ENCODE peak calls at places on chromosomes 3 and 15, in nine cellular contexts. One of them, this sample, is unnamed.
A peak's percentile ranks its signal among the peaks of the same experiment; 100 is the strongest.

GRCh38 chr3:38137615-38138346 is 680 bp upstream of the MYD88 start:
- DNase-seq in endodermal cell: peak; percentile 79
- DNase-seq in cardiac fibroblast: no peak
- DNase-seq in pancreas: no peak
- DNase-seq in PC-9: no peak
- DNase-seq in fibroblast of lung: no peak
- DNase-seq in uterus: no peak
- DNase-seq in HepG2: no peak
- DNase-seq in endothelial cell of umbilical vein: peak; percentile 26
- DNase-seq in this sample: no peak

GRCh38 chr3:114850913-114851312 is 296.2 kb downstream of the ZBTB20 start:
- DNase-seq in endodermal cell: no peak
- DNase-seq in cardiac fibroblast: no peak
- DNase-seq in pancreas: no peak
- DNase-seq in PC-9: no peak
- DNase-seq in fibroblast of lung: no peak
- DNase-seq in uterus: no peak
- DNase-seq in HepG2: no peak
- DNase-seq in endothelial cell of umbilical vein: no peak
- DNase-seq in this sample: no peak

GRCh38 chr3:150372320-150373118 is 35.6 kb upstream of the TSC22D2 start:
- DNase-seq in endodermal cell: no peak
- DNase-seq in cardiac fibroblast: no peak
- DNase-seq in pancreas: no peak
- DNase-seq in PC-9: no peak
- DNase-seq in fibroblast of lung: no peak
- DNase-seq in uterus: no peak
- DNase-seq in HepG2: peak; percentile 79
- DNase-seq in endothelial cell of umbilical vein: peak; percentile 47
- DNase-seq in this sample: peak; percentile 30

GRCh38 chr3:24583004-24583403 is 88.4 kb upstream of the THRB start:
- DNase-seq in endodermal cell: no peak
- DNase-seq in cardiac fibroblast: peak; percentile 35
- DNase-seq in pancreas: no peak
- DNase-seq in PC-9: no peak
- DNase-seq in fibroblast of lung: peak; percentile 40
- DNase-seq in uterus: no peak
- DNase-seq in HepG2: peak; percentile 30
- DNase-seq in endothelial cell of umbilical vein: no peak
- DNase-seq in this sample: no peak

GRCh38 chr15:29123171-29123570 is 146.5 kb downstream of the NSMCE3 start:
- DNase-seq in endodermal cell: no peak
- DNase-seq in cardiac fibroblast: no peak
- DNase-seq in pancreas: no peak
- DNase-seq in PC-9: no peak
- DNase-seq in fibroblast of lung: no peak
- DNase-seq in uterus: no peak
- DNase-seq in HepG2: no peak
- DNase-seq in endothelial cell of umbilical vein: no peak
- DNase-seq in this sample: no peak

GRCh38 chr3:13069495-13069894 is 3.7 kb downstream of the IQSEC1 start:
- DNase-seq in endodermal cell: no peak
- DNase-seq in cardiac fibroblast: no peak
- DNase-seq in pancreas: no peak
- DNase-seq in PC-9: no peak
- DNase-seq in fibroblast of lung: no peak
- DNase-seq in uterus: no peak
- DNase-seq in HepG2: no peak
- DNase-seq in endothelial cell of umbilical vein: no peak
- DNase-seq in this sample: no peak

GRCh38 chr3:145882416-145882815 is 278.6 kb downstream of the PLOD2 start:
- DNase-seq in endodermal cell: no peak
- DNase-seq in cardiac fibroblast: peak; percentile 36
- DNase-seq in pancreas: no peak
- DNase-seq in PC-9: no peak
- DNase-seq in fibroblast of lung: no peak
- DNase-seq in uterus: no peak
- DNase-seq in HepG2: no peak
- DNase-seq in endothelial cell of umbilical vein: no peak
- DNase-seq in this sample: peak; percentile 60

GRCh38 chr15:77120576-77120975 is 49.7 kb upstream of the TSPAN3 start:
- DNase-seq in endodermal cell: no peak
- DNase-seq in cardiac fibroblast: no peak
- DNase-seq in pancreas: no peak
- DNase-seq in PC-9: no peak
- DNase-seq in fibroblast of lung: no peak
- DNase-seq in uterus: no peak
- DNase-seq in HepG2: no peak
- DNase-seq in endothelial cell of umbilical vein: no peak
- DNase-seq in this sample: no peak

GRCh38 chr3:150005243-150006102 is 34.8 kb upstream of the PFN2 start:
- DNase-seq in endodermal cell: no peak
- DNase-seq in cardiac fibroblast: no peak
- DNase-seq in pancreas: no peak
- DNase-seq in PC-9: no peak
- DNase-seq in fibroblast of lung: peak; percentile 12
- DNase-seq in uterus: no peak
- DNase-seq in HepG2: no peak
- DNase-seq in endothelial cell of umbilical vein: no peak
- DNase-seq in this sample: peak; percentile 34

GRCh38 chr15:38528279-38528678 is 36.3 kb downstream of the RASGRP1 start:
- DNase-seq in endodermal cell: no peak
- DNase-seq in cardiac fibroblast: peak; percentile 18
- DNase-seq in pancreas: no peak
- DNase-seq in PC-9: no peak
- DNase-seq in fibroblast of lung: no peak
- DNase-seq in uterus: no peak
- DNase-seq in HepG2: no peak
- DNase-seq in endothelial cell of umbilical vein: peak; percentile 13
- DNase-seq in this sample: peak; percentile 40

GRCh38 chr3:117706731-117707130 is 997.2 kb downstream of the TUSC7 start:
- DNase-seq in endodermal cell: no peak
- DNase-seq in cardiac fibroblast: no peak
- DNase-seq in pancreas: no peak
- DNase-seq in PC-9: no peak
- DNase-seq in fibroblast of lung: no peak
- DNase-seq in uterus: no peak
- DNase-seq in HepG2: no peak
- DNase-seq in endothelial cell of umbilical vein: no peak
- DNase-seq in this sample: no peak

GRCh38 chr3:64290161-64290560 is 64.9 kb upstream of the PRICKLE2 start:
- DNase-seq in endodermal cell: no peak
- DNase-seq in cardiac fibroblast: no peak
- DNase-seq in pancreas: no peak
- DNase-seq in PC-9: no peak
- DNase-seq in fibroblast of lung: no peak
- DNase-seq in uterus: no peak
- DNase-seq in HepG2: no peak
- DNase-seq in endothelial cell of umbilical vein: no peak
- DNase-seq in this sample: no peak

GRCh38 chr3:119810018-119810435 is 28.1 kb downstream of the NR1I2 start:
- DNase-seq in endodermal cell: no peak
- DNase-seq in cardiac fibroblast: peak; percentile 33
- DNase-seq in pancreas: peak; percentile 7
- DNase-seq in PC-9: no peak
- DNase-seq in fibroblast of lung: peak; percentile 32
- DNase-seq in uterus: no peak
- DNase-seq in HepG2: no peak
- DNase-seq in endothelial cell of umbilical vein: peak; percentile 47
- DNase-seq in this sample: peak; percentile 26
- TF ChIP-seq CTCF in endodermal cell: no peak
- TF ChIP-seq CTCF in cardiac fibroblast: peak; percentile 6
- TF ChIP-seq CTCF in pancreas: no peak
- TF ChIP-seq CTCF in PC-9: no peak
- TF ChIP-seq CTCF in fibroblast of lung: peak; percentile 29
- TF ChIP-seq CTCF in uterus: no peak
- TF ChIP-seq CTCF in HepG2: no peak
- TF ChIP-seq CTCF in endothelial cell of umbilical vein: peak; percentile 55
- TF ChIP-seq CTCF in this sample: peak; percentile 55

DNA sequence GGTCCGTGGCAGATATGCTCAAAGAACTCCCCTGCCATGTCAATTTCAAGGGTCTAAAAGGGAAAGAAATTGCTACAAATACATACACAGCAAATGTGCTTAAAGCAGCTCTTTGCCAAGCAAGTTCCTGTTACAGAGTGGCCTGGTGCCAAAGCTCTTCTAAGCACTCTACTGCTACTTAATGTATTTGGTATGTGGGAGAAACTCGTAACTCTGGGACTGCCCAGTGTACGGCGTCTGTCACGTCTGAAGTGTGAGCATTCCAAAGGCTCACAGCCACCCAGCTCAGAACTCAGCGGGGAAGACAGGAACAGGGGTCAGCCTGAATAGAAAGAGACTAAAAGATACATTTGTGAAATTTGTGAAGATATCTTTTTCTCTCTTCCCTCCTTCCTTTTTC is 54.6 kb downstream of the RBMS3 start:
- DNase-seq in endodermal cell: peak; percentile 81
- DNase-seq in cardiac fibroblast: peak; percentile 99
- DNase-seq in pancreas: peak; percentile 48
- DNase-seq in PC-9: no peak
- DNase-seq in fibroblast of lung: peak; percentile 98
- DNase-seq in uterus: peak; percentile 65
- DNase-seq in HepG2: no peak
- DNase-seq in endothelial cell of umbilical vein: peak; percentile 92
- DNase-seq in this sample: peak; percentile 98
- H3K4me3 ChIP-seq in endodermal cell: no peak overlapping the region
- H3K4me3 ChIP-seq in cardiac fibroblast: peak overlapping the region; percentile 37
- H3K4me3 ChIP-seq in pancreas: no peak overlapping the region
- H3K4me3 ChIP-seq in PC-9: no peak overlapping the region
- H3K4me3 ChIP-seq in fibroblast of lung: peak overlapping the region; percentile 59
- H3K4me3 ChIP-seq in uterus: peak overlapping the region; percentile 30
- H3K4me3 ChIP-seq in HepG2: no peak overlapping the region
- H3K4me3 ChIP-seq in endothelial cell of umbilical vein: peak overlapping the region; percentile 42
- H3K4me3 ChIP-seq in this sample: peak overlapping the region; percentile 26

DNA sequence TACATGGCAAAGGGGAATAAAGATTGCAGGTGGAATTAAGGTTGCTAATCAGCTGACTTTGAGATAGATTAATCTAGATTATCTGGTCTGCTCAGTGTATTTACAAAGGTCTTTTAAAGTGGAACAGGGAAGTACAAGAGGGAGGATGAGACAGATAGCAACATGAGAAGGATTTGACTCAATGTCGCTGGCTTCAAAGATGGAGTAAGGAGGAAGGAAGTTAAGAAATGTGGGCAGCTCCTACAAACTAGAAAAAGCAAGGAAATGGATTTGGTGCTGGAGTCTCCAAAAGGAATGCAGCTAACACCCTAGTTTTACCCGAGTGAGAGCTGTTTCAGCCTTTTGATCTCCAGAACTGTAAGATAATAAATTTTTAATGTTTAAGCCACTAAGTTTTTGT is 180.7 kb upstream of the TTC14 start:
- DNase-seq in endodermal cell: no peak
- DNase-seq in cardiac fibroblast: peak; percentile 22
- DNase-seq in pancreas: no peak
- DNase-seq in PC-9: no peak
- DNase-seq in fibroblast of lung: no peak
- DNase-seq in uterus: no peak
- DNase-seq in HepG2: no peak
- DNase-seq in endothelial cell of umbilical vein: no peak
- DNase-seq in this sample: no peak
- TF ChIP-seq CTCF in endodermal cell: no peak
- TF ChIP-seq CTCF in cardiac fibroblast: no peak
- TF ChIP-seq CTCF in pancreas: no peak
- TF ChIP-seq CTCF in PC-9: no peak
- TF ChIP-seq CTCF in fibroblast of lung: no peak
- TF ChIP-seq CTCF in uterus: no peak
- TF ChIP-seq CTCF in HepG2: no peak
- TF ChIP-seq CTCF in endothelial cell of umbilical vein: no peak
- TF ChIP-seq CTCF in this sample: no peak

DNA sequence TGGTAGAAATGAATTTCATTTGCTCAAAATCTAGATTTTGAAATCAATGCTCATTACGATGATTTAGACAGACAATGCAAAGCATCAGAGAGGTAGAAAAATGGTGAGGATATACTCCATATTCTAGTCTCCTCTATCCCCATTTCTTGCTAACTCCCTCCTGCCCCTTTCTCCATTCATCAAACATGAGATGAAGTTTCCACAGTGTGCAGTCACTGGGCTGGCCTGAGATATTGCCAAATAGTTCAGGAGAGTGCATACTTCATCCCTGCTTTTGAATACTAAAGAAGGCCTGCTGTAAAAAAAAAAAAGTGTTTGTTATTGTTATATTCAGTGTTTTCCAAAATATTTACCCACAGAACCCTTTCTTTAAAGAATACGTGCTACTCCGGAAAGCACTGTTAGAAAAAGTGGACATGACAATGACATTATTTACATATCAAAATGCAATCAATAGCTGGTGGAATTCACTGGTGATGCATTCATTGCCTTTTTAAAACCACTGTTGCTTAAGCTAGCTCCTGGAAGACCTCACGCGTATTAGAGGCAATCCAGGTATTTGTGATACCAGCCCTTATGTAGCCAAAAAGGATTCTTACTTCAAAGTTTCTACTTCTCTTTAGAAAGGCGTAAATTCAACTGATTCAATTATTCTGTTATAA is 247.6 kb upstream of the SOX2 start:
- DNase-seq in endodermal cell: no peak
- DNase-seq in cardiac fibroblast: no peak
- DNase-seq in pancreas: no peak
- DNase-seq in PC-9: no peak
- DNase-seq in fibroblast of lung: no peak
- DNase-seq in uterus: no peak
- DNase-seq in HepG2: no peak
- DNase-seq in endothelial cell of umbilical vein: no peak
- DNase-seq in this sample: no peak
- H3K4me3 ChIP-seq in endodermal cell: no peak overlapping the region
- H3K4me3 ChIP-seq in cardiac fibroblast: no peak overlapping the region
- H3K4me3 ChIP-seq in pancreas: no peak overlapping the region
- H3K4me3 ChIP-seq in PC-9: no peak overlapping the region
- H3K4me3 ChIP-seq in fibroblast of lung: no peak overlapping the region
- H3K4me3 ChIP-seq in uterus: no peak overlapping the region
- H3K4me3 ChIP-seq in HepG2: no peak overlapping the region
- H3K4me3 ChIP-seq in endothelial cell of umbilical vein: no peak overlapping the region
- H3K4me3 ChIP-seq in this sample: no peak overlapping the region

GRCh38 chr3:126745760-126746394 is 41.8 kb downstream of the CHCHD6 start:
- DNase-seq in endodermal cell: no peak
- DNase-seq in cardiac fibroblast: peak; percentile 30
- DNase-seq in pancreas: peak; percentile 63
- DNase-seq in PC-9: no peak
- DNase-seq in fibroblast of lung: no peak
- DNase-seq in uterus: no peak
- DNase-seq in HepG2: no peak
- DNase-seq in endothelial cell of umbilical vein: no peak
- DNase-seq in this sample: no peak

GRCh38 chr3:126748701-126749546 is 44.9 kb downstream of the CHCHD6 start:
- DNase-seq in endodermal cell: no peak
- DNase-seq in cardiac fibroblast: no peak
- DNase-seq in pancreas: no peak
- DNase-seq in PC-9: no peak
- DNase-seq in fibroblast of lung: no peak
- DNase-seq in uterus: no peak
- DNase-seq in HepG2: no peak
- DNase-seq in endothelial cell of umbilical vein: no peak
- DNase-seq in this sample: no peak

GRCh38 chr3:126743781-126744180 is 39.7 kb downstream of the CHCHD6 start:
- DNase-seq in endodermal cell: no peak
- DNase-seq in cardiac fibroblast: no peak
- DNase-seq in pancreas: no peak
- DNase-seq in PC-9: no peak
- DNase-seq in fibroblast of lung: no peak
- DNase-seq in uterus: no peak
- DNase-seq in HepG2: no peak
- DNase-seq in endothelial cell of umbilical vein: no peak
- DNase-seq in this sample: no peak

GRCh38 chr3:126747768-126748167 is 43.7 kb downstream of the CHCHD6 start:
- DNase-seq in endodermal cell: no peak
- DNase-seq in cardiac fibroblast: no peak
- DNase-seq in pancreas: no peak
- DNase-seq in PC-9: no peak
- DNase-seq in fibroblast of lung: no peak
- DNase-seq in uterus: no peak
- DNase-seq in HepG2: no peak
- DNase-seq in endothelial cell of umbilical vein: no peak
- DNase-seq in this sample: no peak

GRCh38 chr3:126746395-126747177 is 42.5 kb downstream of the CHCHD6 start:
- DNase-seq in endodermal cell: peak; percentile 57
- DNase-seq in cardiac fibroblast: peak; percentile 68
- DNase-seq in pancreas: no peak
- DNase-seq in PC-9: no peak
- DNase-seq in fibroblast of lung: peak; percentile 50
- DNase-seq in uterus: no peak
- DNase-seq in HepG2: peak; percentile 84
- DNase-seq in endothelial cell of umbilical vein: peak; percentile 9
- DNase-seq in this sample: peak; percentile 53
- TF ChIP-seq CTCF in endodermal cell: no peak
- TF ChIP-seq CTCF in cardiac fibroblast: peak; percentile 12
- TF ChIP-seq CTCF in pancreas: no peak
- TF ChIP-seq CTCF in PC-9: no peak
- TF ChIP-seq CTCF in fibroblast of lung: peak; percentile 21
- TF ChIP-seq CTCF in uterus: no peak
- TF ChIP-seq CTCF in HepG2: peak; percentile 23
- TF ChIP-seq CTCF in endothelial cell of umbilical vein: no peak
- TF ChIP-seq CTCF in this sample: peak; percentile 20